ENCODE peak calls at places on chromosomes 4 and X, in six cellular contexts. A is ACHN; M is fibroblast of the conjunctiva; Z is posterior vena cava; W is activated CD8-positive, alpha-beta memory T cell treated with anti-CD3 and anti-CD28 coated beads for 1 hour; E is NCI-H748 treated with DMSO at 0.1 percent for 48 hours. G is an unnamed sample.

GRCh38 chrX:149938427-149939270 is at the start of gene EOLA2:
- DNase-seq in Z (peak; percentile 99), E (peak; percentile 91), W (peak; percentile 76), A (peak; percentile 91), M (peak; percentile 98), G (peak; percentile 99)

GRCh38 chr4:10092481-10093272 is 23.9 kb downstream of the WDR1 start:
- DNase-seq in A (no peak), E (no peak), Z (peak; percentile 72), M (no peak), W (no peak), G (no peak)

GRCh38 chr4:3687538-3687937 is 78.6 kb upstream of the ADRA2C start:
- DNase-seq in M (no peak), E (no peak), Z (peak; percentile 77), A (no peak), W (no peak), G (no peak)

GRCh38 chr4:2104556-2105345 is 45.6 kb downstream of the NAT8L start:
- DNase-seq in W (no peak), M (no peak), A (no peak), E (no peak), Z (no peak), G (no peak)

GRCh38 chr4:61543976-61544375 is 343.9 kb downstream of the ADGRL3 start:
- DNase-seq in W (no peak), E (no peak), A (no peak), Z (no peak), M (no peak), G (no peak)

GRCh38 chrX:49058794-49059193 is at the start of gene CCDC120:
- DNase-seq in M (no peak), E (no peak), A (no peak), Z (no peak), W (no peak), G (no peak)

GRCh38 chr4:104015680-104016079 is 295.9 kb upstream of the TACR3 start:
- DNase-seq in Z (no peak), M (no peak), A (peak; percentile 17), E (peak; percentile 23), W (no peak), G (no peak)

GRCh38 chrX:44843318-44843702 is 511 bp upstream of the DUSP21 start:
- DNase-seq in M (no peak), E (no peak), W (no peak), Z (no peak), A (no peak), G (no peak)

GRCh38 chr4:154086247-154086646 is 297.4 kb upstream of the SFRP2 start:
- DNase-seq in E (no peak), W (no peak), M (no peak), Z (no peak), A (no peak), G (no peak)

GRCh38 chr4:74537459-74537858 is 92.5 kb downstream of the AREG start:
- DNase-seq in W (no peak), A (peak; percentile 40), E (no peak), M (no peak), Z (no peak), G (no peak)

GRCh38 chr4:22597471-22597870 is 81.6 kb upstream of the ADGRA3 start:
- DNase-seq in E (no peak), M (no peak), Z (no peak), W (no peak), A (no peak), G (no peak)

GRCh38 chr4:45317276-45317675 is 590.9 kb upstream of the GNPDA2 start:
- DNase-seq in W (no peak), E (no peak), A (no peak), M (peak; percentile 3), Z (no peak), G (no peak)